ENCODE peak calls at places on chromosomes 5 and 9, in six cellular contexts. Z is uterus, V is psoas muscle, G is pancreas, H is lower lobe of right lung, A is lung. N is an unnamed sample.

GRCh38 chr9:4510546-4511322 is 20.5 kb downstream of the SLC1A1 start:
- DNase-seq in Z (no peak), G (no peak), V (no peak), H (no peak), A (no peak), N (no peak)

GRCh38 chr5:20619606-20620005 is 631.6 kb upstream of the CDH18 start:
- DNase-seq in V (no peak), H (no peak), G (no peak), A (no peak), Z (no peak), N (no peak)

GRCh38 chr5:31317642-31318041 is 124.2 kb downstream of the CDH6 start:
- DNase-seq in H (no peak), G (no peak), A (no peak), V (no peak), Z (no peak), N (no peak)

GRCh38 chr5:84403773-84404172 is 19.1 kb upstream of the EDIL3 start:
- DNase-seq in A (no peak), H (no peak), Z (no peak), G (no peak), V (no peak), N (no peak)

GRCh38 chr5:173047838-173048105 is 8.4 kb upstream of the CREBRF start:
- DNase-seq in Z (no peak), A (no peak), V (no peak), G (no peak), H (no peak), N (no peak)

GRCh38 chr5:138216799-138217198 is 3.7 kb upstream of the CDC23 start:
- DNase-seq in H (no peak), A (no peak), G (no peak), V (no peak), Z (no peak), N (no peak)

GRCh38 chr5:31196309-31196708 is 2.8 kb downstream of the CDH6 start:
- DNase-seq in V (no peak), H (no peak), G (no peak), Z (no peak), A (no peak), N (no peak)

GRCh38 chr5:93924628-93925027 is 183.2 kb upstream of the POU5F2 start:
- DNase-seq in V (no peak), A (no peak), H (no peak), G (no peak), Z (no peak), N (no peak)

GRCh38 chr9:128913995-128914772 is 6.6 kb upstream of the PHYHD1 start:
- DNase-seq in Z (no peak), H (peak; percentile 58), G (no peak), A (peak; percentile 60), V (no peak), N (no peak)

GRCh38 chr9:98219794-98220370 is 27.4 kb upstream of the CORO2A start:
- DNase-seq in H (no peak), A (no peak), G (no peak), Z (no peak), V (no peak), N (no peak)

GRCh38 chr5:8923516-8923915 is 622.4 kb downstream of the SEMA5A start:
- DNase-seq in Z (no peak), G (no peak), V (no peak), A (no peak), H (no peak), N (no peak)

GRCh38 chr5:58491216-58491892 is at the start of gene GAPT:
- DNase-seq in H (no peak), Z (no peak), A (no peak), G (no peak), V (no peak), N (no peak)

GRCh38 chr9:38622083-38622674 is 1.8 kb upstream of the ANKRD18A start:
- DNase-seq in G (peak; percentile 47), A (no peak), V (no peak), Z (no peak), H (no peak), N (no peak)

GRCh38 chr9:15211994-15212501 is 95.0 kb downstream of the TTC39B start:
- DNase-seq in V (no peak), G (no peak), A (no peak), Z (no peak), H (no peak), N (no peak)

GRCh38 chr9:133968966-133969617 is 23.0 kb downstream of the VAV2 start:
- DNase-seq in Z (no peak), V (no peak), A (no peak), H (peak; percentile 41), G (no peak), N (no peak)

GRCh38 chr5:38598994-38599611 is 42.7 kb upstream of the LIFR start:
- DNase-seq in G (no peak), V (no peak), Z (no peak), H (no peak), A (peak; percentile 6), N (no peak)

GRCh38 chr5:141618030-141618803 is 583 bp downstream of the DIAPH1 start:
- DNase-seq in H (peak; percentile 78), Z (peak; percentile 35), V (peak; percentile 49), G (peak; percentile 96), A (peak; percentile 90), N (peak; percentile 70)

GRCh38 chr5:144028644-144029043 is 141.8 kb downstream of the YIPF5 start:
- DNase-seq in V (no peak), H (no peak), A (no peak), Z (no peak), G (no peak), N (no peak)

GRCh38 chr5:180646289-180646962 is 3.0 kb downstream of the FLT4 start:
- DNase-seq in G (no peak), Z (no peak), A (no peak), V (no peak), H (no peak), N (no peak)

GRCh38 chr5:168727547-168728120 is 148.5 kb upstream of the PANK3 start:
- DNase-seq in A (no peak), H (no peak), V (no peak), G (no peak), Z (no peak), N (no peak)

GRCh38 chr5:5905186-5905585 is 473.2 kb downstream of the MED10 start:
- DNase-seq in A (no peak), Z (no peak), G (no peak), H (no peak), V (no peak), N (no peak)

GRCh38 chr5:171601266-171601881 is 181.9 kb downstream of the FGF18 start:
- DNase-seq in A (no peak), G (no peak), Z (no peak), H (peak; percentile 66), V (no peak), N (peak; percentile 25)

DNA sequence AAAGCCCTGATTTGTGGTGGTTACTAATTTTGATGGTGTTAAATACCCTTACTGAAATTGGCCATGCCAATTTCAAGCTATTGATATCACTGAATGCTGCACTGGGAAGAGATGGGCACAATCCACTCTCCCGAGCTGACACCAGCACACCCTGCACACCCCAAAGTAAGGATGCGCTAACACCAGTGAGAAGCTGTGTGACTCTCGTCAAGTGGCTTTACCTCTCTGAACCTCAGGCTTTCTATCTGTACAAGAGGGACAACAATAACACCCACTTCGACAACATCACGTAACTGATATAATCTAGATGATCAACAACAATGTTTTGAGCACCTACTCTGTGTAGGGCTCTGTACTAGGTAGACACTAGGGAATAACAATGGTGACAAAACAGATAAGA is 8.0 kb upstream of the AKNA start:
- DNase-seq in H (no peak), Z (no peak), G (no peak), A (no peak), V (no peak), N (no peak)
- H3K4me1 ChIP-seq in H (peaks cover 68% of the 10 kb centered on the region), Z (peaks cover 10% of the 10 kb centered on the region), G (peaks cover 11% of the 10 kb centered on the region), A (peaks cover 8% of the 10 kb centered on the region), V (peaks cover 5% of the 10 kb centered on the region), N (peaks cover 11% of the 10 kb centered on the region)

DNA sequence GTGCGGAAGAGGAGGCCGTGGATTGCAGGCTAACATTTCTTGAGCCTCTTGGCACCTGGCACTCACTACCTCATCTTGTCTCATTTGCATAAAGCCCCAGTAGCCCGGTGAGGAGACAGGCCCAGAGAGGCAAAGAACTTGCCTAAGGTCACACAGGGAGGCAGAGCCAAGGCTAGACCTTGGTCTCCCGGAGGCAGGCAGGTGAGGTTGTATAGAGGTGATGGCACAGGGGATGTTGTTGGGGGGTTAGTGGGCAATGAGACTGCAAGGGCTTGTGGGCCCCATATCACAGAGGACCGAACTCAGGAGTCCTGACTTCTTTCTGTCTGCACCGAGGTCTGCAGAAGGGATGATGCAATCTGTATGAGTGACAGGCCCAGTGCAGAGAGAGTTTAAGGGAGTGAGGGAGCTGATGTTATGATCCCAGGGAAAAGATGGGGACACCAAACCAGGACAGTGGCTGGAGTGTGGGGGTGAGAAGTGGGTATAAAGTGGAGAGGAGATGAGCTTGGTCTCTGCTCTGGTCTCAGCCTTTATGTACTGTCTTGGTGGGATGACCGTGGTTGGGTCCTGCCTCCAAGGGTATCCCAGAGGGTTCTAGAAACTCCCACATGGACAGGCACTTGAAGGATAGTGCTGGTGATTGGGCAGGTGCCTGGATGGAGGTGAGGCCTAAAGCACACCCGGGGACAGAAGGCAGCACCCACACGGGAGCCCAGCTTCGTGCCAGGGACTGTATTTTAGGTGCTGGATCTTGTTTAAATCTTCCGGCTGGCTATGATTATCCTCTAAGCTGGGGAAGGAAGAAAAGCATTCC is 21.8 kb downstream of the GSN start:
- DNase-seq in V (no peak), A (peak; percentile 72), H (no peak), G (no peak), Z (peak; percentile 70), N (no peak)
- H3K27ac ChIP-seq in V (peak overlapping the region; percentile 96), A (peak overlapping the region; percentile 100), H (peak overlapping the region; percentile 93), G (peak overlapping the region; percentile 89), Z (peak overlapping the region; percentile 97), N (peak overlapping the region; percentile 99)

GRCh38 chr9:35110327-35110758 is 5.3 kb downstream of the ATOSB start:
- DNase-seq in Z (no peak), V (peak; percentile 57), A (no peak), H (no peak), G (peak; percentile 55), N (peak; percentile 62)
- H3K4me3 ChIP-seq in Z (peak overlapping the region; percentile 61), V (peak overlapping the region; percentile 89), A (no peak overlapping the region), H (peak overlapping the region; percentile 80), G (no peak overlapping the region), N (no peak overlapping the region)

GRCh38 chr9:121746411-121746810 is 95.0 kb downstream of the DAB2IP start:
- DNase-seq in G (no peak), Z (no peak), A (no peak), H (no peak), V (no peak), N (no peak)

GRCh38 chr9:121745396-121745695 is 93.9 kb downstream of the DAB2IP start:
- DNase-seq in A (no peak), H (no peak), Z (no peak), G (no peak), V (no peak), N (no peak)

GRCh38 chr9:121744002-121744686 is 92.7 kb downstream of the DAB2IP start:
- DNase-seq in H (no peak), A (no peak), Z (peak; percentile 67), V (peak; percentile 65), G (peak; percentile 68), N (peak; percentile 83)

GRCh38 chr9:121743441-121744001 is 92.1 kb downstream of the DAB2IP start:
- DNase-seq in H (peak; percentile 87), V (peak; percentile 87), Z (peak; percentile 86), A (peak; percentile 83), G (peak; percentile 90), N (peak; percentile 95)

GRCh38 chr9:121744687-121745395 is 93.4 kb downstream of the DAB2IP start:
- DNase-seq in H (no peak), G (no peak), V (no peak), Z (no peak), A (no peak), N (no peak)
- H3K4me1 ChIP-seq in H (peaks cover 87% of the 10 kb centered on the region), G (peaks cover 8% of the 10 kb centered on the region), V (peaks cover 89% of the 10 kb centered on the region), Z (peaks cover 43% of the 10 kb centered on the region), A (peaks cover 35% of the 10 kb centered on the region), N (peaks cover 63% of the 10 kb centered on the region)